ENCODE peak calls at places on chromosome 22, in nine cellular contexts. One of them, this sample, is unnamed.

GRCh38 chr22:37454857-37455686 is 27.8 kb upstream of the ELFN2 start:
- DNase-seq in Panc1: no peak
- DNase-seq in spleen: no peak
- DNase-seq in A549: peak; percentile 83
- DNase-seq in IMR-90: peak; percentile 89
- DNase-seq in CD8-positive, alpha-beta memory T cell: no peak
- DNase-seq in heart left ventricle: no peak
- DNase-seq in fibroblast of lung: peak; percentile 96
- DNase-seq in K562: peak; percentile 47
- DNase-seq in this sample: peak; percentile 89

GRCh38 chr22:32579533-32580220 is 105.1 kb downstream of the FBXO7 start:
- DNase-seq in A549: no peak
- DNase-seq in spleen: peak; percentile 88
- DNase-seq in Panc1: no peak
- DNase-seq in K562: no peak
- DNase-seq in IMR-90: peak; percentile 69
- DNase-seq in CD8-positive, alpha-beta memory T cell: no peak
- DNase-seq in fibroblast of lung: peak; percentile 75
- DNase-seq in heart left ventricle: peak; percentile 36
- DNase-seq in this sample: peak; percentile 50

GRCh38 chr22:23856721-23857605 is 712 bp upstream of the SLC2A11 start:
- DNase-seq in heart left ventricle: no peak
- DNase-seq in IMR-90: peak; percentile 46
- DNase-seq in Panc1: no peak
- DNase-seq in K562: no peak
- DNase-seq in A549: no peak
- DNase-seq in spleen: peak; percentile 88
- DNase-seq in CD8-positive, alpha-beta memory T cell: no peak
- DNase-seq in fibroblast of lung: peak; percentile 64
- DNase-seq in this sample: peak; percentile 80

GRCh38 chr22:19911540-19912235 is 29.9 kb upstream of the COMT start:
- DNase-seq in Panc1: no peak
- DNase-seq in fibroblast of lung: no peak
- DNase-seq in IMR-90: no peak
- DNase-seq in CD8-positive, alpha-beta memory T cell: no peak
- DNase-seq in K562: no peak
- DNase-seq in heart left ventricle: no peak
- DNase-seq in spleen: no peak
- DNase-seq in A549: no peak
- DNase-seq in this sample: no peak

GRCh38 chr22:44210721-44211120 is 30.0 kb downstream of the PARVG start:
- DNase-seq in fibroblast of lung: peak; percentile 76
- DNase-seq in heart left ventricle: no peak
- DNase-seq in Panc1: no peak
- DNase-seq in CD8-positive, alpha-beta memory T cell: no peak
- DNase-seq in spleen: no peak
- DNase-seq in A549: no peak
- DNase-seq in IMR-90: peak; percentile 54
- DNase-seq in K562: no peak
- DNase-seq in this sample: peak; percentile 61

GRCh38 chr22:30202531-30203006 is 44.0 kb downstream of the LIF start:
- DNase-seq in spleen: no peak
- DNase-seq in heart left ventricle: no peak
- DNase-seq in IMR-90: peak; percentile 69
- DNase-seq in A549: no peak
- DNase-seq in Panc1: no peak
- DNase-seq in K562: no peak
- DNase-seq in CD8-positive, alpha-beta memory T cell: no peak
- DNase-seq in fibroblast of lung: peak; percentile 74
- DNase-seq in this sample: peak; percentile 69

GRCh38 chr22:30375312-30375849 is 11.8 kb downstream of the RNF215 start:
- DNase-seq in IMR-90: no peak
- DNase-seq in heart left ventricle: peak; percentile 41
- DNase-seq in CD8-positive, alpha-beta memory T cell: no peak
- DNase-seq in A549: no peak
- DNase-seq in fibroblast of lung: no peak
- DNase-seq in K562: no peak
- DNase-seq in Panc1: no peak
- DNase-seq in spleen: no peak
- DNase-seq in this sample: no peak

GRCh38 chr22:21865041-21865440 is 2.4 kb downstream of the MAPK1 start:
- DNase-seq in Panc1: peak; percentile 7
- DNase-seq in heart left ventricle: peak; percentile 32
- DNase-seq in spleen: no peak
- DNase-seq in K562: no peak
- DNase-seq in IMR-90: peak; percentile 91
- DNase-seq in A549: no peak
- DNase-seq in fibroblast of lung: peak; percentile 88
- DNase-seq in CD8-positive, alpha-beta memory T cell: no peak
- DNase-seq in this sample: peak; percentile 99

GRCh38 chr22:33426451-33426850 is 368.3 kb upstream of the SYN3 start:
- DNase-seq in heart left ventricle: no peak
- DNase-seq in IMR-90: peak; percentile 12
- DNase-seq in spleen: no peak
- DNase-seq in fibroblast of lung: peak; percentile 63
- DNase-seq in CD8-positive, alpha-beta memory T cell: no peak
- DNase-seq in Panc1: no peak
- DNase-seq in A549: no peak
- DNase-seq in K562: no peak
- DNase-seq in this sample: no peak

GRCh38 chr22:27935897-27936296 is 16.8 kb upstream of the PITPNB start:
- DNase-seq in CD8-positive, alpha-beta memory T cell: no peak
- DNase-seq in A549: no peak
- DNase-seq in fibroblast of lung: no peak
- DNase-seq in heart left ventricle: no peak
- DNase-seq in IMR-90: no peak
- DNase-seq in Panc1: no peak
- DNase-seq in K562: no peak
- DNase-seq in spleen: no peak
- DNase-seq in this sample: no peak

GRCh38 chr22:44023404-44024287 is 456 bp upstream of the PARVB start:
- DNase-seq in heart left ventricle: peak; percentile 76
- DNase-seq in spleen: peak; percentile 89
- DNase-seq in fibroblast of lung: peak; percentile 40
- DNase-seq in A549: peak; percentile 51
- DNase-seq in Panc1: no peak
- DNase-seq in CD8-positive, alpha-beta memory T cell: peak; percentile 9
- DNase-seq in IMR-90: peak; percentile 12
- DNase-seq in K562: peak; percentile 75
- DNase-seq in this sample: peak; percentile 71

GRCh38 chr22:20777420-20778177 is 3.7 kb downstream of the SERPIND1 start:
- DNase-seq in spleen: no peak
- DNase-seq in IMR-90: peak; percentile 94
- DNase-seq in K562: peak; percentile 99
- DNase-seq in Panc1: no peak
- DNase-seq in fibroblast of lung: peak; percentile 88
- DNase-seq in A549: peak; percentile 85
- DNase-seq in heart left ventricle: no peak
- DNase-seq in CD8-positive, alpha-beta memory T cell: no peak
- DNase-seq in this sample: peak; percentile 87

GRCh38 chr22:27668828-27669797 is 132.4 kb downstream of the MN1 start:
- DNase-seq in K562: peak; percentile 85
- DNase-seq in spleen: peak; percentile 79
- DNase-seq in IMR-90: peak; percentile 18
- DNase-seq in fibroblast of lung: peak; percentile 70
- DNase-seq in A549: peak; percentile 87
- DNase-seq in CD8-positive, alpha-beta memory T cell: no peak
- DNase-seq in heart left ventricle: peak; percentile 88
- DNase-seq in Panc1: no peak
- DNase-seq in this sample: peak; percentile 65

GRCh38 chr22:33986167-33986771 is 66.0 kb upstream of the LARGE1 start:
- DNase-seq in Panc1: no peak
- DNase-seq in A549: no peak
- DNase-seq in heart left ventricle: no peak
- DNase-seq in fibroblast of lung: no peak
- DNase-seq in spleen: no peak
- DNase-seq in CD8-positive, alpha-beta memory T cell: no peak
- DNase-seq in K562: no peak
- DNase-seq in IMR-90: no peak
- DNase-seq in this sample: no peak

GRCh38 chr22:31881867-31882266 is 62.5 kb upstream of the YWHAH start:
- DNase-seq in fibroblast of lung: no peak
- DNase-seq in A549: no peak
- DNase-seq in Panc1: no peak
- DNase-seq in IMR-90: no peak
- DNase-seq in heart left ventricle: no peak
- DNase-seq in spleen: no peak
- DNase-seq in K562: no peak
- DNase-seq in CD8-positive, alpha-beta memory T cell: no peak
- DNase-seq in this sample: no peak

GRCh38 chr22:28373841-28374240 is 305.8 kb downstream of the TTC28 start:
- DNase-seq in CD8-positive, alpha-beta memory T cell: no peak
- DNase-seq in heart left ventricle: no peak
- DNase-seq in Panc1: no peak
- DNase-seq in IMR-90: peak; percentile 66
- DNase-seq in spleen: no peak
- DNase-seq in K562: no peak
- DNase-seq in A549: no peak
- DNase-seq in fibroblast of lung: peak; percentile 63
- DNase-seq in this sample: peak; percentile 62

GRCh38 chr22:28774378-28774777 is 1.9 kb downstream of the CCDC117 start:
- DNase-seq in IMR-90: no peak
- DNase-seq in A549: no peak
- DNase-seq in spleen: peak; percentile 12
- DNase-seq in heart left ventricle: no peak
- DNase-seq in CD8-positive, alpha-beta memory T cell: no peak
- DNase-seq in fibroblast of lung: no peak
- DNase-seq in Panc1: no peak
- DNase-seq in K562: no peak
- DNase-seq in this sample: no peak

GRCh38 chr22:30132290-30132996 is 52.2 kb downstream of the HORMAD2 start:
- DNase-seq in fibroblast of lung: no peak
- DNase-seq in Panc1: no peak
- DNase-seq in IMR-90: no peak
- DNase-seq in CD8-positive, alpha-beta memory T cell: no peak
- DNase-seq in K562: no peak
- DNase-seq in A549: no peak
- DNase-seq in heart left ventricle: no peak
- DNase-seq in spleen: no peak
- DNase-seq in this sample: no peak

GRCh38 chr22:18118345-18118915 is 7.8 kb downstream of the TUBA8 start:
- DNase-seq in fibroblast of lung: no peak
- DNase-seq in IMR-90: no peak
- DNase-seq in Panc1: no peak
- DNase-seq in spleen: no peak
- DNase-seq in CD8-positive, alpha-beta memory T cell: no peak
- DNase-seq in A549: no peak
- DNase-seq in heart left ventricle: no peak
- DNase-seq in K562: no peak
- DNase-seq in this sample: no peak

GRCh38 chr22:30424471-30425326 is 869 bp upstream of the MTFP1 start:
- DNase-seq in spleen: no peak
- DNase-seq in A549: peak; percentile 30
- DNase-seq in Panc1: no peak
- DNase-seq in fibroblast of lung: no peak
- DNase-seq in CD8-positive, alpha-beta memory T cell: no peak
- DNase-seq in heart left ventricle: no peak
- DNase-seq in IMR-90: peak; percentile 28
- DNase-seq in K562: no peak
- DNase-seq in this sample: peak; percentile 70

GRCh38 chr22:39283312-39284141 is 35.9 kb downstream of the RPL3 start:
- DNase-seq in K562: peak; percentile 94
- DNase-seq in A549: no peak
- DNase-seq in heart left ventricle: peak; percentile 70
- DNase-seq in fibroblast of lung: peak; percentile 31
- DNase-seq in CD8-positive, alpha-beta memory T cell: no peak
- DNase-seq in spleen: peak; percentile 88
- DNase-seq in IMR-90: peak; percentile 26
- DNase-seq in Panc1: no peak
- DNase-seq in this sample: no peak
- H3K27ac ChIP-seq in K562: peak overlapping the region; percentile 91
- H3K27ac ChIP-seq in A549: peak overlapping the region; percentile 59
- H3K27ac ChIP-seq in heart left ventricle: peak overlapping the region; percentile 77
- H3K27ac ChIP-seq in fibroblast of lung: no peak overlapping the region
- H3K27ac ChIP-seq in CD8-positive, alpha-beta memory T cell: peak overlapping the region; percentile 67
- H3K27ac ChIP-seq in spleen: peak overlapping the region; percentile 32
- H3K27ac ChIP-seq in IMR-90: peak overlapping the region; percentile 40
- H3K27ac ChIP-seq in Panc1: peak overlapping the region; percentile 89
- H3K27ac ChIP-seq in this sample: no peak overlapping the region

DNA sequence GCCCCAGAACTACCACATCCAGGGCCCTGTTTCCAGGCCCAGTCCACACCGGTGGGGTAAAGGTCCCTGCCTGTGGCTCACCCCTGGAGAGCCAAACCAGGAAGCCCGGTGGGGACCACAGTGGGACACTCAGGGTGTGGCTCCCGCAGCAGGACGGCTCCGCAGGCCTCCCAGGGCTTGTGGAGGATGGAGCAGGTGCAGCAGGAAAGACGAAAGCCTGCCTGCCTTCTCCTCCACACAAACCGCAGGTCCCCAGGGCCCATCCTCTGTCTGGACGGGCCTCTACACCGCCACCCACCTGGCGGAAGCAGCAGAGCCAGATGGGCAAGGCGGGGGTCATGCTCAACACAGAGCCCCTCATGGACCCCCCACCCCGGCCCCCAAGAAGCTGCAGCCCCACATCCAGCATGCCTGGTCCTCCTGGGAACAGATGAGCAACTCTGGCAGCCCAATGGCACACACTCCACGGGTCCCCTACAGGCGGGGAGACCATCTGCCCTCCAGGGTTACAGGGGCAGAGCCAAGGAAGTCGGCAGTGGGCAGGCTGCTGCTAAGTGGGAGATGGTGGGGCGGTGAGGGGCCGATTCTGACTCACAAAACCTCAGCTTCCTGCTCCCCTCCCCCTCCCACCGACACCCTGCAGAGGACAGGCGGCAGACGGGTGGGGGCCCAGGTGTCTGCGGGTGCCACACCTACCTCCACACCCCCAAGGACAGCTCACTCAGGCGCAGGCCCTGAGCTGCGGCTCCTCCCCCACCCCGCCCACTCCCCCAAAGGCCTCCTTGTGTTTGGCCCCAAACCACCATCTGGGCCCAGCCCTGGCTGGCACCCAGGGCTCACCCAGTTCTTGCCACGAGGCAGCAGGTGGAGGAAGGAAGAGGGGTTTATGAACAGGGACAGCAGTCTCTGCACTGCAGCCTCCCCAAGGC is 5.2 kb downstream of the SBF1 start:
- DNase-seq in A549: no peak
- DNase-seq in IMR-90: peak; percentile 13
- DNase-seq in CD8-positive, alpha-beta memory T cell: peak; percentile 99
- DNase-seq in Panc1: no peak
- DNase-seq in heart left ventricle: peak; percentile 58
- DNase-seq in fibroblast of lung: peak; percentile 68
- DNase-seq in K562: peak; percentile 77
- DNase-seq in spleen: peak; percentile 98
- DNase-seq in this sample: peak; percentile 51
- H3K4me1 ChIP-seq in A549: peaks cover 13% of the 10 kb centered on the region
- H3K4me1 ChIP-seq in IMR-90: peaks cover 22% of the 10 kb centered on the region
- H3K4me1 ChIP-seq in CD8-positive, alpha-beta memory T cell: peaks cover 59% of the 10 kb centered on the region
- H3K4me1 ChIP-seq in Panc1: peaks cover 11% of the 10 kb centered on the region
- H3K4me1 ChIP-seq in heart left ventricle: peaks cover 53% of the 10 kb centered on the region
- H3K4me1 ChIP-seq in fibroblast of lung: peaks cover 13% of the 10 kb centered on the region
- H3K4me1 ChIP-seq in K562: peaks cover 25% of the 10 kb centered on the region
- H3K4me1 ChIP-seq in spleen: peaks cover 54% of the 10 kb centered on the region
- H3K4me1 ChIP-seq in this sample: peaks cover 27% of the 10 kb centered on the region

GRCh38 chr22:49953680-49954344 is 6.8 kb upstream of the PIM3 start:
- DNase-seq in heart left ventricle: no peak
- DNase-seq in K562: no peak
- DNase-seq in spleen: no peak
- DNase-seq in A549: no peak
- DNase-seq in fibroblast of lung: no peak
- DNase-seq in IMR-90: no peak
- DNase-seq in CD8-positive, alpha-beta memory T cell: no peak
- DNase-seq in Panc1: no peak
- DNase-seq in this sample: no peak
- H3K27ac ChIP-seq in heart left ventricle: peak overlapping the region; percentile 80
- H3K27ac ChIP-seq in K562: no peak overlapping the region
- H3K27ac ChIP-seq in spleen: peak overlapping the region; percentile 74
- H3K27ac ChIP-seq in A549: peak overlapping the region; percentile 93
- H3K27ac ChIP-seq in fibroblast of lung: no peak overlapping the region
- H3K27ac ChIP-seq in IMR-90: peak overlapping the region; percentile 16
- H3K27ac ChIP-seq in CD8-positive, alpha-beta memory T cell: no peak overlapping the region
- H3K27ac ChIP-seq in Panc1: peak overlapping the region; percentile 39
- H3K27ac ChIP-seq in this sample: no peak overlapping the region

GRCh38 chr22:46110215-46110614 is 40.1 kb upstream of the PPARA start:
- DNase-seq in Panc1: no peak
- DNase-seq in K562: peak; percentile 51
- DNase-seq in fibroblast of lung: peak; percentile 62
- DNase-seq in spleen: no peak
- DNase-seq in A549: no peak
- DNase-seq in CD8-positive, alpha-beta memory T cell: no peak
- DNase-seq in IMR-90: peak; percentile 34
- DNase-seq in heart left ventricle: no peak
- DNase-seq in this sample: peak; percentile 82
- H3K4me1 ChIP-seq in Panc1: peaks cover 97% of the 10 kb centered on the region
- H3K4me1 ChIP-seq in K562: no peaks in the 10 kb centered on the region
- H3K4me1 ChIP-seq in fibroblast of lung: peaks cover 81% of the 10 kb centered on the region
- H3K4me1 ChIP-seq in spleen: peaks cover 70% of the 10 kb centered on the region
- H3K4me1 ChIP-seq in A549: peaks cover 99% of the 10 kb centered on the region
- H3K4me1 ChIP-seq in CD8-positive, alpha-beta memory T cell: no peaks in the 10 kb centered on the region
- H3K4me1 ChIP-seq in IMR-90: peaks cover 37% of the 10 kb centered on the region
- H3K4me1 ChIP-seq in heart left ventricle: peaks cover 97% of the 10 kb centered on the region
- H3K4me1 ChIP-seq in this sample: peaks cover 35% of the 10 kb centered on the region

This sample was measured in GM23248.